ENCODE peak calls at places on chromosomes 7 and 10, in seven cellular contexts. P is HCT116; E is spleen; O is lower lobe of right lung; I is kidney; W is adrenal gland; V is CD8-positive, alpha-beta memory T cell. M is an unnamed sample.

GRCh38 chr10:62037890-62038608 is 136.6 kb downstream of the ARID5B start:
- DNase-seq in E (no peak), W (no peak), O (no peak), P (no peak), V (no peak), I (no peak), M (no peak)

GRCh38 chr10:3811331-3811870 is 26.4 kb upstream of the KLF6 start:
- DNase-seq in P (no peak), E (no peak), W (peak), I (no peak), V (peak), O (no peak), M (no peak)

GRCh38 chr7:95209276-95209675 is 115.1 kb downstream of the PON1 start:
- DNase-seq in W (no peak), O (no peak), I (no peak), V (no peak), P (no peak), E (no peak), M (no peak)

GRCh38 chr10:7412482-7413251 is 1.8 kb upstream of the SFMBT2 start:
- DNase-seq in I (peak), O (peak), P (no peak), W (peak), E (peak), V (peak), M (peak)

GRCh38 chr7:130912910-130913720 is 179.1 kb upstream of the KLF14 start:
- DNase-seq in E (peak), P (peak), I (peak), O (peak), W (peak), V (peak), M (peak)

GRCh38 chr10:91682912-91683311 is 50.0 kb upstream of the PPP1R3C start:
- DNase-seq in P (no peak), W (no peak), V (no peak), O (no peak), E (no peak), I (no peak), M (no peak)

GRCh38 chr7:159145544-159145891 is 851 bp upstream of the VIPR2 start:
- DNase-seq in P (no peak), E (peak), O (no peak), V (no peak), W (no peak), I (no peak), M (no peak)

GRCh38 chr7:130009848-130010688 is 41.1 kb downstream of the ZC3HC1 start:
- DNase-seq in V (no peak), E (peak), P (peak), I (peak), O (no peak), W (peak), M (no peak)

GRCh38 chr10:123331438-123331837 is 177.2 kb downstream of the BUB3 start:
- DNase-seq in P (no peak), W (no peak), O (no peak), E (no peak), I (no peak), V (no peak), M (no peak)

GRCh38 chr10:44424298-44424697 is 39.4 kb upstream of the CXCL12 start:
- DNase-seq in W (no peak), I (no peak), E (no peak), O (no peak), P (no peak), V (no peak), M (no peak)

GRCh38 chr7:125119559-125120115 is 190.0 kb upstream of the POT1 start:
- DNase-seq in V (no peak), W (no peak), I (no peak), E (no peak), P (no peak), O (no peak), M (no peak)

GRCh38 chr10:129165770-129166169 is 301.3 kb upstream of the MGMT start:
- DNase-seq in W (no peak), O (no peak), P (no peak), I (no peak), V (no peak), E (no peak), M (no peak)

GRCh38 chr10:123150229-123150985 is 2.5 kb downstream of the HMX2 start:
- DNase-seq in P (no peak), I (peak), W (no peak), V (no peak), O (no peak), E (no peak), M (no peak)

GRCh38 chr7:151924508-151924907 is 31.7 kb upstream of the GALNTL5 start:
- DNase-seq in P (no peak), V (no peak), W (no peak), O (no peak), E (peak), I (no peak), M (no peak)

GRCh38 chr7:151924001-151924400 is 32.2 kb upstream of the GALNTL5 start:
- DNase-seq in V (no peak), O (no peak), W (no peak), E (peak), I (no peak), P (no peak), M (no peak)

GRCh38 chr7:151926336-151926712 is 29.9 kb upstream of the GALNTL5 start:
- DNase-seq in P (no peak), E (peak), I (no peak), V (no peak), O (no peak), W (no peak), M (no peak)

GRCh38 chr7:151927011-151927410 is 29.2 kb upstream of the GALNTL5 start:
- DNase-seq in V (no peak), I (no peak), E (no peak), O (no peak), P (no peak), W (no peak), M (no peak)

GRCh38 chr7:151925446-151926335 is 30.6 kb upstream of the GALNTL5 start:
- DNase-seq in P (no peak), E (peak), O (peak), W (peak), V (no peak), I (peak), M (peak)
- H3K27ac ChIP-seq in P (no peak), E (peak), O (peak), W (peak), V (peak), I (no peak), M (peak)

DNA sequence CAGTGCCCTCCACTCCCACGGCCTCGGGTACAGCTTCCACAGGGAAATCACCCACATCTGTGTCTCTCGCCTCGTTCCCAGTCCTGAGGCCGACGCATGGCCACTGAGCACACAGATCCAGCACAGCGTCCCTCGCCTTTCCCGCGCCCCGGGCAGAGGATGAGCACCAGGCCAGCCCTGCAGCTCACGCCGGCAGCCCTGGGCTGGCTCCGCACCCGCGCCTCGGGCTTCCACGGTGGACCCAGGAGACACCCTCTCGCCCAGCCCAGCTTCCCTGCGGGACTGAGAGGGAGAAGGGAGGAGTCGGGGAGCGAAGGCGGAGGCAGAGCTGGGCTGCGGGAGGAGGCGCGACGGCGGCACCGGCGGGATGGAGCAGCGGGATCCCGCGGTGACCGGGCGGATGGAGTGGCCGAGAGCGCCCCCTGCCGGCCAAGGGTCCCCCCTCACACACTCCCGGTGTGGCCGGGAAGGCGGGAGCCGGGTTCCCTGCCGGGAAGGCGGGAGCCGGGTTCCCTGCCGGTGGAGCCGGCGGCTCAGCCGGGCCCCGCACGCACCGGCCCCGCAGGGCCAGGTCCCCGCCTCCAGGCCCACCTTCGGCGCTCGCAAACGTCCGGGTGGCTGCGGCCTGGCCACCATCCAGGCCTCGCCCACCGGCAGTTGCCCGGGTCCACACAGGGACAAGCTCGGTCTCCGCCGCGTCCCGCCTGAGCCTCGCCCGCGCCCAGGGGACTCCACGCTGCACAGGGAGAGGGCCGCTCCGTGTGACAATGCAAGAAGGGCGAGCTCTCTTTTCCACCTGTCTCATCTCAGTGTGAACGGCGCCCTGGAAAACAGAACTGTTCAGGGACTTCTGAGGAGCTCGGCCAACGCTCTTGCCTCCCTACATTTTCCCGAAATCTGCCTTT is 110.3 kb upstream of the LANCL2 start:
- DNase-seq in I (peak), E (peak), W (peak), O (peak), P (peak), V (peak), M (peak)
- H3K27ac ChIP-seq in I (no peak), E (no peak), W (peak), O (peak), P (peak), V (no peak), M (no peak)

GRCh38 chr10:114544045-114544659 is 113.9 kb downstream of the ABLIM1 start:
- DNase-seq in O (no peak), E (peak), I (peak), P (no peak), W (no peak), V (peak), M (no peak)

GRCh38 chr10:114547056-114547455 is 111.0 kb downstream of the ABLIM1 start:
- DNase-seq in V (no peak), I (no peak), W (no peak), O (no peak), E (no peak), P (no peak), M (no peak)

GRCh38 chr10:114543456-114543855 is 114.6 kb downstream of the ABLIM1 start:
- DNase-seq in V (no peak), P (no peak), E (no peak), I (no peak), O (no peak), W (no peak), M (no peak)

GRCh38 chr10:114547466-114547865 is 110.6 kb downstream of the ABLIM1 start:
- DNase-seq in O (peak), W (no peak), P (no peak), E (peak), V (no peak), I (no peak), M (no peak)

GRCh38 chr10:114545071-114545470 is 113.0 kb downstream of the ABLIM1 start:
- DNase-seq in W (no peak), P (no peak), V (no peak), I (no peak), E (no peak), O (no peak), M (no peak)
- H3K27ac ChIP-seq in W (no peak), P (no peak), V (no peak), I (no peak), E (no peak), O (no peak), M (no peak)

GRCh38 chr7:140476698-140477261 is 2.5 kb downstream of the MKRN1 start:
- DNase-seq in E (no peak), I (no peak), W (no peak), P (no peak), V (no peak), O (no peak), M (no peak)
- H3K27ac ChIP-seq in E (peak), I (no peak), W (no peak), P (no peak), V (peak), O (no peak), M (peak)

M was measured in left lung.